ENCODE peak calls at places on chromosomes 11 and 22, in seven cellular contexts. One of them, this sample, is unnamed.

GRCh38 chr11:41613321-41613720 is 153.9 kb upstream of the LRRC4C start:
- DNase-seq in stimulated activated naive CD8-positive, alpha-beta T cell treated with anti-CD3 and anti-CD28 coated beads, Interleukin-15, Interleukin-2, amounts not matched to agents 100 U/mL and 50 U/mL, for 24 hours: no peak
- DNase-seq in heart right ventricle: no peak
- DNase-seq in NCI-H1105: no peak
- DNase-seq in lower leg skin: no peak
- DNase-seq in T47D: no peak
- DNase-seq in stimulated activated CD4-positive, alpha-beta T cell treated with anti-CD3 and anti-CD28 coated beads, TNF-alpha, amount 100 ng/mL, for 4 hours: no peak
- DNase-seq in this sample: no peak

GRCh38 chr22:41290262-41291221 is 4.6 kb upstream of the RANGAP1 start:
- DNase-seq in lower leg skin: no peak
- DNase-seq in heart right ventricle: no peak
- DNase-seq in T47D: peak
- DNase-seq in stimulated activated CD4-positive, alpha-beta T cell treated with anti-CD3 and anti-CD28 coated beads, TNF-alpha, amount 100 ng/mL, for 4 hours: no peak
- DNase-seq in NCI-H1105: no peak
- DNase-seq in stimulated activated naive CD8-positive, alpha-beta T cell treated with anti-CD3 and anti-CD28 coated beads, Interleukin-15, Interleukin-2, amounts not matched to agents 100 U/mL and 50 U/mL, for 24 hours: no peak
- DNase-seq in this sample: no peak

GRCh38 chr22:20799449-20799848 is 25.5 kb downstream of the SERPIND1 start:
- DNase-seq in T47D: peak
- DNase-seq in heart right ventricle: no peak
- DNase-seq in lower leg skin: no peak
- DNase-seq in NCI-H1105: no peak
- DNase-seq in stimulated activated CD4-positive, alpha-beta T cell treated with anti-CD3 and anti-CD28 coated beads, TNF-alpha, amount 100 ng/mL, for 4 hours: no peak
- DNase-seq in stimulated activated naive CD8-positive, alpha-beta T cell treated with anti-CD3 and anti-CD28 coated beads, Interleukin-15, Interleukin-2, amounts not matched to agents 100 U/mL and 50 U/mL, for 24 hours: no peak
- DNase-seq in this sample: no peak

GRCh38 chr11:125091247-125091876 is 20.1 kb downstream of the TMEM218 start:
- DNase-seq in stimulated activated naive CD8-positive, alpha-beta T cell treated with anti-CD3 and anti-CD28 coated beads, Interleukin-15, Interleukin-2, amounts not matched to agents 100 U/mL and 50 U/mL, for 24 hours: no peak
- DNase-seq in NCI-H1105: peak
- DNase-seq in heart right ventricle: no peak
- DNase-seq in T47D: peak
- DNase-seq in lower leg skin: peak
- DNase-seq in stimulated activated CD4-positive, alpha-beta T cell treated with anti-CD3 and anti-CD28 coated beads, TNF-alpha, amount 100 ng/mL, for 4 hours: no peak
- DNase-seq in this sample: no peak

GRCh38 chr22:20650294-20651207 is 123.4 kb upstream of the SERPIND1 start:
- DNase-seq in T47D: no peak
- DNase-seq in heart right ventricle: no peak
- DNase-seq in stimulated activated CD4-positive, alpha-beta T cell treated with anti-CD3 and anti-CD28 coated beads, TNF-alpha, amount 100 ng/mL, for 4 hours: no peak
- DNase-seq in NCI-H1105: no peak
- DNase-seq in stimulated activated naive CD8-positive, alpha-beta T cell treated with anti-CD3 and anti-CD28 coated beads, Interleukin-15, Interleukin-2, amounts not matched to agents 100 U/mL and 50 U/mL, for 24 hours: no peak
- DNase-seq in lower leg skin: peak
- DNase-seq in this sample: no peak

GRCh38 chr11:22044126-22044525 is 148.8 kb upstream of the ANO5 start:
- DNase-seq in stimulated activated CD4-positive, alpha-beta T cell treated with anti-CD3 and anti-CD28 coated beads, TNF-alpha, amount 100 ng/mL, for 4 hours: no peak
- DNase-seq in stimulated activated naive CD8-positive, alpha-beta T cell treated with anti-CD3 and anti-CD28 coated beads, Interleukin-15, Interleukin-2, amounts not matched to agents 100 U/mL and 50 U/mL, for 24 hours: no peak
- DNase-seq in heart right ventricle: no peak
- DNase-seq in lower leg skin: no peak
- DNase-seq in NCI-H1105: no peak
- DNase-seq in T47D: no peak
- DNase-seq in this sample: no peak

GRCh38 chr22:24156146-24156914 is 25.0 kb upstream of the SUSD2 start:
- DNase-seq in stimulated activated CD4-positive, alpha-beta T cell treated with anti-CD3 and anti-CD28 coated beads, TNF-alpha, amount 100 ng/mL, for 4 hours: peak
- DNase-seq in NCI-H1105: no peak
- DNase-seq in T47D: no peak
- DNase-seq in stimulated activated naive CD8-positive, alpha-beta T cell treated with anti-CD3 and anti-CD28 coated beads, Interleukin-15, Interleukin-2, amounts not matched to agents 100 U/mL and 50 U/mL, for 24 hours: peak
- DNase-seq in heart right ventricle: no peak
- DNase-seq in lower leg skin: no peak
- DNase-seq in this sample: peak

GRCh38 chr22:24723111-24723510 is 51.4 kb downstream of the PIWIL3 start:
- DNase-seq in NCI-H1105: no peak
- DNase-seq in T47D: no peak
- DNase-seq in lower leg skin: no peak
- DNase-seq in stimulated activated naive CD8-positive, alpha-beta T cell treated with anti-CD3 and anti-CD28 coated beads, Interleukin-15, Interleukin-2, amounts not matched to agents 100 U/mL and 50 U/mL, for 24 hours: no peak
- DNase-seq in heart right ventricle: no peak
- DNase-seq in stimulated activated CD4-positive, alpha-beta T cell treated with anti-CD3 and anti-CD28 coated beads, TNF-alpha, amount 100 ng/mL, for 4 hours: no peak
- DNase-seq in this sample: no peak

GRCh38 chr11:35303596-35304392 is 115.6 kb downstream of the SLC1A2 start:
- DNase-seq in heart right ventricle: no peak
- DNase-seq in stimulated activated CD4-positive, alpha-beta T cell treated with anti-CD3 and anti-CD28 coated beads, TNF-alpha, amount 100 ng/mL, for 4 hours: no peak
- DNase-seq in stimulated activated naive CD8-positive, alpha-beta T cell treated with anti-CD3 and anti-CD28 coated beads, Interleukin-15, Interleukin-2, amounts not matched to agents 100 U/mL and 50 U/mL, for 24 hours: no peak
- DNase-seq in T47D: peak
- DNase-seq in lower leg skin: peak
- DNase-seq in NCI-H1105: no peak
- DNase-seq in this sample: no peak

GRCh38 chr11:35357893-35358292 is 61.5 kb downstream of the SLC1A2 start:
- DNase-seq in stimulated activated naive CD8-positive, alpha-beta T cell treated with anti-CD3 and anti-CD28 coated beads, Interleukin-15, Interleukin-2, amounts not matched to agents 100 U/mL and 50 U/mL, for 24 hours: no peak
- DNase-seq in NCI-H1105: no peak
- DNase-seq in T47D: no peak
- DNase-seq in heart right ventricle: no peak
- DNase-seq in lower leg skin: no peak
- DNase-seq in stimulated activated CD4-positive, alpha-beta T cell treated with anti-CD3 and anti-CD28 coated beads, TNF-alpha, amount 100 ng/mL, for 4 hours: no peak
- DNase-seq in this sample: no peak

GRCh38 chr11:64675417-64676252 is 47.4 kb downstream of the NRXN2 start:
- DNase-seq in stimulated activated naive CD8-positive, alpha-beta T cell treated with anti-CD3 and anti-CD28 coated beads, Interleukin-15, Interleukin-2, amounts not matched to agents 100 U/mL and 50 U/mL, for 24 hours: no peak
- DNase-seq in stimulated activated CD4-positive, alpha-beta T cell treated with anti-CD3 and anti-CD28 coated beads, TNF-alpha, amount 100 ng/mL, for 4 hours: no peak
- DNase-seq in T47D: no peak
- DNase-seq in lower leg skin: peak
- DNase-seq in NCI-H1105: no peak
- DNase-seq in heart right ventricle: peak
- DNase-seq in this sample: no peak